ENCODE peak calls at places on chromosome 4, in four cellular contexts. One of them, this sample, is unnamed.

GRCh38 chr4:110630621-110631402 is 7.9 kb upstream of the PITX2 start:
- DNase-seq in NCI-H2171: no peak
- DNase-seq in CD4-positive, alpha-beta memory T cell: no peak
- DNase-seq in colonic mucosa: no peak
- DNase-seq in this sample: no peak

GRCh38 chr4:158891256-158891655 is 122.4 kb downstream of the FNIP2 start:
- DNase-seq in NCI-H2171: no peak
- DNase-seq in CD4-positive, alpha-beta memory T cell: no peak
- DNase-seq in colonic mucosa: no peak
- DNase-seq in this sample: no peak

GRCh38 chr4:1344696-1345095 is 2.3 kb upstream of the UVSSA start:
- DNase-seq in NCI-H2171: no peak
- DNase-seq in CD4-positive, alpha-beta memory T cell: no peak
- DNase-seq in colonic mucosa: no peak
- DNase-seq in this sample: no peak

GRCh38 chr4:32192991-32193390 is 1472.8 kb downstream of the PCDH7 start:
- DNase-seq in colonic mucosa: no peak
- DNase-seq in CD4-positive, alpha-beta memory T cell: no peak
- DNase-seq in NCI-H2171: no peak
- DNase-seq in this sample: no peak

GRCh38 chr4:119105605-119106004 is 30.0 kb upstream of the MYOZ2 start:
- DNase-seq in NCI-H2171: no peak
- DNase-seq in colonic mucosa: no peak
- DNase-seq in CD4-positive, alpha-beta memory T cell: no peak
- DNase-seq in this sample: no peak

GRCh38 chr4:18954538-18954937 is 933.0 kb upstream of the LCORL start:
- DNase-seq in NCI-H2171: no peak
- DNase-seq in colonic mucosa: no peak
- DNase-seq in CD4-positive, alpha-beta memory T cell: no peak
- DNase-seq in this sample: no peak

GRCh38 chr4:7412586-7412975 is 22.1 kb downstream of the PSAPL1 start:
- DNase-seq in NCI-H2171: no peak
- DNase-seq in colonic mucosa: no peak
- DNase-seq in CD4-positive, alpha-beta memory T cell: no peak
- DNase-seq in this sample: peak

GRCh38 chr4:17197070-17197469 is 298.6 kb upstream of the LDB2 start:
- DNase-seq in colonic mucosa: no peak
- DNase-seq in CD4-positive, alpha-beta memory T cell: no peak
- DNase-seq in NCI-H2171: no peak
- DNase-seq in this sample: no peak